ENCODE peak calls at places on chromosomes 11 and 22, in seven cellular contexts. U is AML-193; Z is midbrain; H is activated CD8-positive, alpha-beta memory T cell treated with anti-CD3 and anti-CD28 coated beads for 1 hour; I is EH; Y is T-helper 9 cell; R is anterior cingulate cortex. W is an unnamed sample.

GRCh38 chr22:43287441-43287840 is 55.7 kb downstream of the SCUBE1 start:
- DNase-seq in H (no peak), Z (no peak), I (no peak), U (no peak), Y (no peak), R (no peak), W (no peak)

GRCh38 chr11:105156231-105156630 is 16.7 kb upstream of the CARD18 start:
- DNase-seq in Z (no peak), U (no peak), I (no peak), R (no peak), Y (no peak), H (no peak), W (no peak)

GRCh38 chr22:31104869-31105268 is 2.5 kb downstream of the SELENOM start:
- DNase-seq in U (no peak), Y (no peak), H (no peak), Z (no peak), I (no peak), R (no peak), W (peak)

GRCh38 chr11:60498853-60499252 is 6.3 kb downstream of the MS4A12 start:
- DNase-seq in Y (no peak), U (no peak), Z (no peak), R (peak), I (no peak), H (no peak), W (no peak)

GRCh38 chr11:92473736-92474135 is 249.1 kb downstream of the FAT3 start:
- DNase-seq in U (no peak), R (no peak), Z (no peak), H (no peak), I (peak), Y (no peak), W (no peak)

GRCh38 chr22:48667289-48667688 is 1160.4 kb downstream of the BRD1 start:
- DNase-seq in R (no peak), H (no peak), I (no peak), Z (no peak), U (no peak), Y (no peak), W (no peak)

GRCh38 chr11:2913776-2914474 is 15.3 kb downstream of the PHLDA2 start:
- DNase-seq in Z (no peak), Y (no peak), R (no peak), H (no peak), I (no peak), U (no peak), W (no peak)

GRCh38 chr11:3904228-3904627 is 48.8 kb downstream of the STIM1 start:
- DNase-seq in R (no peak), Z (no peak), Y (no peak), U (no peak), H (no peak), I (no peak), W (no peak)

GRCh38 chr22:44824271-44824670 is 71.9 kb downstream of the ARHGAP8 start:
- DNase-seq in Z (no peak), I (no peak), R (no peak), H (no peak), U (no peak), Y (no peak), W (no peak)

GRCh38 chr11:2670541-2671100 is 29.2 kb downstream of the KCNQ1OT1 start:
- DNase-seq in Y (no peak), U (no peak), I (no peak), Z (no peak), R (no peak), H (no peak), W (no peak)

GRCh38 chr11:10908215-10908990 is 50.5 kb upstream of the ZBED5 start:
- DNase-seq in Z (no peak), Y (no peak), I (peak), U (no peak), R (no peak), H (no peak), W (no peak)

GRCh38 chr11:132535830-132536229 is 996.5 kb downstream of the OPCML start:
- DNase-seq in U (no peak), H (no peak), Y (no peak), Z (no peak), R (no peak), I (no peak), W (no peak)

GRCh38 chr11:130490682-130491449 is 42.4 kb downstream of the ADAMTS15 start:
- DNase-seq in R (no peak), H (no peak), U (no peak), I (no peak), Y (no peak), Z (no peak), W (no peak)

GRCh38 chr11:42709216-42709615 is 602.6 kb upstream of the API5 start:
- DNase-seq in Y (no peak), R (no peak), Z (no peak), H (no peak), I (no peak), U (no peak), W (no peak)

GRCh38 chr11:61840371-61840770 is 12.3 kb downstream of the FADS2 start:
- DNase-seq in U (no peak), I (no peak), Z (no peak), R (no peak), H (no peak), Y (no peak), W (no peak)

GRCh38 chr11:67277231-67277961 is 11.1 kb downstream of the GRK2 start:
- DNase-seq in H (peak), R (peak), Z (peak), U (peak), I (peak), Y (peak), W (peak)

GRCh38 chr22:33025675-33026074 is 32.5 kb downstream of the SYN3 start:
- DNase-seq in H (no peak), R (no peak), U (no peak), Z (no peak), I (no peak), Y (no peak), W (no peak)

GRCh38 chr22:34812631-34813030 is 253.3 kb upstream of the ISX start:
- DNase-seq in R (no peak), I (peak), Z (no peak), H (no peak), Y (no peak), U (no peak), W (no peak)

GRCh38 chr11:69230856-69231425 is 63.0 kb upstream of the MYEOV start:
- DNase-seq in Y (no peak), H (no peak), R (no peak), U (no peak), Z (no peak), I (no peak), W (no peak)

GRCh38 chr11:76919887-76920746 is 59.4 kb downstream of the ACER3 start:
- DNase-seq in H (peak), Y (peak), R (peak), I (peak), Z (peak), U (peak), W (peak)

GRCh38 chr22:43476341-43476740 is 64.5 kb downstream of the MPPED1 start:
- DNase-seq in U (no peak), Y (no peak), I (no peak), Z (no peak), H (no peak), R (no peak), W (no peak)

GRCh38 chr11:126722006-126722736 is 278.4 kb downstream of the KIRREL3 start:
- DNase-seq in H (no peak), I (peak), R (no peak), Z (no peak), U (no peak), Y (no peak), W (no peak)

GRCh38 chr22:37710675-37711074 is 13.8 kb downstream of the TRIOBP start:
- DNase-seq in H (no peak), Y (no peak), R (no peak), U (no peak), Z (no peak), I (no peak), W (no peak)

GRCh38 chr11:65719887-65720236 is 736 bp downstream of the RNASEH2C start:
- DNase-seq in H (no peak), Z (no peak), U (peak), I (peak), Y (no peak), R (peak), W (no peak)

GRCh38 chr11:117179048-117179999 is 781 bp downstream of the SIDT2 start:
- DNase-seq in H (peak), Z (no peak), Y (peak), U (no peak), I (peak), R (no peak), W (no peak)

GRCh38 chr11:35166369-35167360 is 27.7 kb downstream of the CD44 start:
- DNase-seq in H (no peak), I (peak), Z (peak), U (no peak), R (peak), Y (no peak), W (no peak)

GRCh38 chr11:11555228-11555627 is 66.6 kb downstream of the GALNT18 start:
- DNase-seq in R (peak), H (no peak), Y (no peak), Z (no peak), I (no peak), U (no peak), W (no peak)

GRCh38 chr11:119982517-119983239 is 155.2 kb downstream of the TRIM29 start:
- DNase-seq in I (no peak), R (no peak), H (no peak), Y (no peak), U (no peak), Z (no peak), W (no peak)

GRCh38 chr11:85918910-85919794 is 64.0 kb downstream of the CCDC83 start:
- DNase-seq in U (no peak), I (no peak), Y (no peak), H (no peak), Z (no peak), R (no peak), W (no peak)